ENCODE peak calls at places on chromosomes 4 and X, in ten cellular contexts. One of them, this sample, is unnamed.

GRCh38 chr4:151291485-151291884 is 14.5 kb downstream of the PRSS48 start:
- DNase-seq in NB4: no peak
- DNase-seq in tibial nerve: no peak
- DNase-seq in ovary: no peak
- DNase-seq in IMR-90: no peak
- DNase-seq in testis: no peak
- DNase-seq in lower leg skin: no peak
- DNase-seq in upper lobe of left lung: no peak
- DNase-seq in stomach: no peak
- DNase-seq in Peyer's patch: no peak
- DNase-seq in this sample: no peak

GRCh38 chr4:93103042-93103441 is 725.5 kb upstream of the ATOH1 start:
- DNase-seq in NB4: no peak
- DNase-seq in tibial nerve: no peak
- DNase-seq in ovary: no peak
- DNase-seq in IMR-90: no peak
- DNase-seq in testis: no peak
- DNase-seq in lower leg skin: no peak
- DNase-seq in upper lobe of left lung: no peak
- DNase-seq in stomach: no peak
- DNase-seq in Peyer's patch: no peak
- DNase-seq in this sample: no peak

GRCh38 chr4:4308800-4309441 is 18.9 kb downstream of the ZBTB49 start:
- DNase-seq in NB4: no peak
- DNase-seq in tibial nerve: no peak
- DNase-seq in ovary: no peak
- DNase-seq in IMR-90: peak; percentile 81
- DNase-seq in testis: no peak
- DNase-seq in lower leg skin: no peak
- DNase-seq in upper lobe of left lung: no peak
- DNase-seq in stomach: no peak
- DNase-seq in Peyer's patch: no peak
- DNase-seq in this sample: peak; percentile 13

GRCh38 chrX:10574663-10575062 is 45.7 kb downstream of the MID1 start:
- DNase-seq in NB4: no peak
- DNase-seq in tibial nerve: no peak
- DNase-seq in ovary: no peak
- DNase-seq in IMR-90: no peak
- DNase-seq in testis: no peak
- DNase-seq in lower leg skin: no peak
- DNase-seq in upper lobe of left lung: no peak
- DNase-seq in stomach: no peak
- DNase-seq in Peyer's patch: no peak
- DNase-seq in this sample: no peak

GRCh38 chr4:54998991-54999390 is 126.4 kb downstream of the KDR start:
- DNase-seq in NB4: no peak
- DNase-seq in tibial nerve: no peak
- DNase-seq in ovary: no peak
- DNase-seq in IMR-90: peak; percentile 4
- DNase-seq in testis: no peak
- DNase-seq in lower leg skin: no peak
- DNase-seq in upper lobe of left lung: no peak
- DNase-seq in stomach: no peak
- DNase-seq in Peyer's patch: no peak
- DNase-seq in this sample: no peak

GRCh38 chr4:74451214-74451661 is 6.3 kb downstream of the AREG start:
- DNase-seq in NB4: peak; percentile 63
- DNase-seq in tibial nerve: no peak
- DNase-seq in ovary: no peak
- DNase-seq in IMR-90: peak; percentile 71
- DNase-seq in testis: no peak
- DNase-seq in lower leg skin: no peak
- DNase-seq in upper lobe of left lung: no peak
- DNase-seq in stomach: no peak
- DNase-seq in Peyer's patch: no peak
- DNase-seq in this sample: no peak

GRCh38 chrX:29652484-29652883 is 562.9 kb upstream of the MAGEB2 start:
- DNase-seq in NB4: no peak
- DNase-seq in tibial nerve: no peak
- DNase-seq in ovary: no peak
- DNase-seq in IMR-90: peak; percentile 82
- DNase-seq in testis: no peak
- DNase-seq in lower leg skin: no peak
- DNase-seq in upper lobe of left lung: no peak
- DNase-seq in stomach: no peak
- DNase-seq in Peyer's patch: no peak
- DNase-seq in this sample: no peak

GRCh38 chrX:63961964-63962363 is 176.9 kb upstream of the ARHGEF9 start:
- DNase-seq in NB4: no peak
- DNase-seq in tibial nerve: no peak
- DNase-seq in ovary: no peak
- DNase-seq in IMR-90: no peak
- DNase-seq in testis: no peak
- DNase-seq in lower leg skin: no peak
- DNase-seq in upper lobe of left lung: no peak
- DNase-seq in stomach: no peak
- DNase-seq in Peyer's patch: no peak
- DNase-seq in this sample: no peak

GRCh38 chr4:189498457-189498856 is 442.2 kb upstream of the FRG1 start:
- DNase-seq in NB4: no peak
- DNase-seq in tibial nerve: no peak
- DNase-seq in ovary: no peak
- DNase-seq in IMR-90: no peak
- DNase-seq in testis: no peak
- DNase-seq in lower leg skin: no peak
- DNase-seq in upper lobe of left lung: no peak
- DNase-seq in stomach: no peak
- DNase-seq in Peyer's patch: no peak
- DNase-seq in this sample: no peak

GRCh38 chrX:127873637-127874036 is 178.6 kb downstream of the ACTRT1 start:
- DNase-seq in NB4: no peak
- DNase-seq in tibial nerve: no peak
- DNase-seq in ovary: no peak
- DNase-seq in IMR-90: no peak
- DNase-seq in testis: no peak
- DNase-seq in lower leg skin: no peak
- DNase-seq in upper lobe of left lung: no peak
- DNase-seq in stomach: no peak
- DNase-seq in Peyer's patch: no peak
- DNase-seq in this sample: no peak

GRCh38 chr4:72629540-72629939 is 60.5 kb upstream of the ADAMTS3 start:
- DNase-seq in NB4: peak; percentile 40
- DNase-seq in tibial nerve: no peak
- DNase-seq in ovary: no peak
- DNase-seq in IMR-90: no peak
- DNase-seq in testis: no peak
- DNase-seq in lower leg skin: no peak
- DNase-seq in upper lobe of left lung: no peak
- DNase-seq in stomach: no peak
- DNase-seq in Peyer's patch: no peak
- DNase-seq in this sample: no peak
- TF ChIP-seq CTCF in NB4: no peak
- TF ChIP-seq CTCF in tibial nerve: no peak
- TF ChIP-seq CTCF in ovary: no peak
- TF ChIP-seq CTCF in IMR-90: no peak
- TF ChIP-seq CTCF in testis: no peak
- TF ChIP-seq CTCF in lower leg skin: no peak
- TF ChIP-seq CTCF in upper lobe of left lung: no peak
- TF ChIP-seq CTCF in stomach: no peak
- TF ChIP-seq CTCF in Peyer's patch: no peak
- TF ChIP-seq CTCF in this sample: no peak

GRCh38 chrX:101550362-101550761 is at the start of gene ARMCX1:
- DNase-seq in NB4: peak; percentile 1
- DNase-seq in tibial nerve: peak; percentile 67
- DNase-seq in ovary: peak; percentile 72
- DNase-seq in IMR-90: peak; percentile 74
- DNase-seq in testis: peak; percentile 85
- DNase-seq in lower leg skin: peak; percentile 71
- DNase-seq in upper lobe of left lung: peak; percentile 72
- DNase-seq in stomach: peak; percentile 49
- DNase-seq in Peyer's patch: peak; percentile 49
- DNase-seq in this sample: peak; percentile 83
- TF ChIP-seq POLR2A in NB4: no peak
- TF ChIP-seq POLR2A in tibial nerve: peak; percentile 84
- TF ChIP-seq POLR2A in ovary: peak; percentile 53
- TF ChIP-seq POLR2A in IMR-90: peak; percentile 85
- TF ChIP-seq POLR2A in testis: no peak
- TF ChIP-seq POLR2A in lower leg skin: no peak
- TF ChIP-seq POLR2A in upper lobe of left lung: peak; percentile 47
- TF ChIP-seq POLR2A in stomach: no peak
- TF ChIP-seq POLR2A in Peyer's patch: no peak
- TF ChIP-seq POLR2A in this sample: peak; percentile 53

GRCh38 chr4:155952546-155952945 is 1.1 kb downstream of the CTSO start:
- DNase-seq in NB4: no peak
- DNase-seq in tibial nerve: no peak
- DNase-seq in ovary: no peak
- DNase-seq in IMR-90: peak; percentile 42
- DNase-seq in testis: no peak
- DNase-seq in lower leg skin: no peak
- DNase-seq in upper lobe of left lung: no peak
- DNase-seq in stomach: no peak
- DNase-seq in Peyer's patch: no peak
- DNase-seq in this sample: no peak
- H3K4me3 ChIP-seq in NB4: no peak overlapping the region
- H3K4me3 ChIP-seq in tibial nerve: peak overlapping the region; percentile 95
- H3K4me3 ChIP-seq in ovary: peak overlapping the region; percentile 62
- H3K4me3 ChIP-seq in IMR-90: peak overlapping the region; percentile 32
- H3K4me3 ChIP-seq in testis: peak overlapping the region; percentile 86
- H3K4me3 ChIP-seq in lower leg skin: no peak overlapping the region
- H3K4me3 ChIP-seq in upper lobe of left lung: peak overlapping the region; percentile 56
- H3K4me3 ChIP-seq in stomach: peak overlapping the region; percentile 58
- H3K4me3 ChIP-seq in Peyer's patch: peak overlapping the region; percentile 82
- H3K4me3 ChIP-seq in this sample: peak overlapping the region; percentile 90

GRCh38 chr4:87069037-87069742 is 134.4 kb downstream of the AFF1 start:
- DNase-seq in NB4: no peak
- DNase-seq in tibial nerve: no peak
- DNase-seq in ovary: no peak
- DNase-seq in IMR-90: no peak
- DNase-seq in testis: no peak
- DNase-seq in lower leg skin: no peak
- DNase-seq in upper lobe of left lung: no peak
- DNase-seq in stomach: no peak
- DNase-seq in Peyer's patch: no peak
- DNase-seq in this sample: no peak
- TF ChIP-seq CTCF in NB4: no peak
- TF ChIP-seq CTCF in tibial nerve: no peak
- TF ChIP-seq CTCF in ovary: no peak
- TF ChIP-seq CTCF in IMR-90: no peak
- TF ChIP-seq CTCF in testis: no peak
- TF ChIP-seq CTCF in lower leg skin: no peak
- TF ChIP-seq CTCF in upper lobe of left lung: no peak
- TF ChIP-seq CTCF in stomach: no peak
- TF ChIP-seq CTCF in Peyer's patch: no peak
- TF ChIP-seq CTCF in this sample: no peak

DNA sequence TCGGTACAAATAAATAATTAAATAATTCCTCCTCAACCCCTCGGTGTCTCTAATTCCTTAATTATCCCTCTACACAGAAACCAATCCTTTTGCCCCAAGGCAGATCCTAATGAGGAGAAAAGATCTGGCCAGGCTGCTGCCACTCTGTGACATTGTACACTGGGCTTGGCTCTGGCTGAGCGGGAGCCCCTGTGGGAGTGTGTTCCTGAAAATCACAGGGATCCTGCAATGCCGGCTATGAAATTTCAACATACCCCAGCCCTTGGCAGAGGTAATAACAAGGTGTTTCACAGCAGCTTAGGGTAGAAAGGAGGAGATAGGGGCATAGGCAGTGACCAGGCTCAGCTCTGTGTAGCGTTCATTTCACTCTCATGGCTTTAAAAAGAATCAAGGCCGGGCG is 96.0 kb downstream of the DHRSX start:
- DNase-seq in NB4: no peak
- DNase-seq in tibial nerve: no peak
- DNase-seq in ovary: no peak
- DNase-seq in IMR-90: no peak
- DNase-seq in testis: no peak
- DNase-seq in lower leg skin: no peak
- DNase-seq in upper lobe of left lung: no peak
- DNase-seq in stomach: no peak
- DNase-seq in Peyer's patch: no peak
- DNase-seq in this sample: no peak
- TF ChIP-seq POLR2A in NB4: no peak
- TF ChIP-seq POLR2A in tibial nerve: no peak
- TF ChIP-seq POLR2A in ovary: no peak
- TF ChIP-seq POLR2A in IMR-90: no peak
- TF ChIP-seq POLR2A in testis: no peak
- TF ChIP-seq POLR2A in lower leg skin: no peak
- TF ChIP-seq POLR2A in upper lobe of left lung: no peak
- TF ChIP-seq POLR2A in stomach: no peak
- TF ChIP-seq POLR2A in Peyer's patch: no peak
- TF ChIP-seq POLR2A in this sample: no peak

GRCh38 chr4:41859106-41859505 is 76.1 kb upstream of the TMEM33 start:
- DNase-seq in NB4: no peak
- DNase-seq in tibial nerve: no peak
- DNase-seq in ovary: no peak
- DNase-seq in IMR-90: no peak
- DNase-seq in testis: no peak
- DNase-seq in lower leg skin: no peak
- DNase-seq in upper lobe of left lung: no peak
- DNase-seq in stomach: no peak
- DNase-seq in Peyer's patch: no peak
- DNase-seq in this sample: no peak
- H3K4me3 ChIP-seq in NB4: no peak overlapping the region
- H3K4me3 ChIP-seq in tibial nerve: no peak overlapping the region
- H3K4me3 ChIP-seq in ovary: no peak overlapping the region
- H3K4me3 ChIP-seq in IMR-90: no peak overlapping the region
- H3K4me3 ChIP-seq in testis: no peak overlapping the region
- H3K4me3 ChIP-seq in lower leg skin: no peak overlapping the region
- H3K4me3 ChIP-seq in upper lobe of left lung: no peak overlapping the region
- H3K4me3 ChIP-seq in stomach: no peak overlapping the region
- H3K4me3 ChIP-seq in Peyer's patch: no peak overlapping the region
- H3K4me3 ChIP-seq in this sample: no peak overlapping the region

DNA sequence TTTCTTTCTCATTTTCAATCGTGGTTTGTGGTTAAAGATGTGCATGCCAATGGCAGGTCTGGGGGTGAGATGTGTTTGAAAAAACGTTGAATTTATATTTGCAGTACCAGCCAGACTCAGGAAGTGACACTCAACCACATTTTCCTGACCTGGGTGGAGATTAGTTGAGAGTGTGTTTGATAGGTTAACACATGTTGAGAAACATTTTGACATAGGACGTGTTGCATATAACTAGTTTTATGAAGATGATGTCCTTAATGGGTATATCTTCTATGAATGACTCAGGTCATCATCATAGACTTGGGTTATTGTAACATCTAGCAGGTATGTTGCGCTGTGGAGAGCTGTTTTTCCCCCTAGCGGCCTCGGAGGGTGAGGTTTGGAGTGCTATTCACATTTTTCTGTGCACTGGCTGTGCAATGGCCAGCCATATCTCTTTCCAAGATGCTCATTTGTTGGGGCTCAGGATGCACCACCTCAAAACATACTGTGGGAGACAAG is 21.7 kb upstream of the CD38 start:
- DNase-seq in NB4: peak; percentile 99
- DNase-seq in tibial nerve: no peak
- DNase-seq in ovary: no peak
- DNase-seq in IMR-90: peak; percentile 26
- DNase-seq in testis: no peak
- DNase-seq in lower leg skin: no peak
- DNase-seq in upper lobe of left lung: peak; percentile 22
- DNase-seq in stomach: no peak
- DNase-seq in Peyer's patch: no peak
- DNase-seq in this sample: no peak
- TF ChIP-seq CTCF in NB4: peak; percentile 87
- TF ChIP-seq CTCF in tibial nerve: no peak
- TF ChIP-seq CTCF in ovary: no peak
- TF ChIP-seq CTCF in IMR-90: peak; percentile 29
- TF ChIP-seq CTCF in testis: no peak
- TF ChIP-seq CTCF in lower leg skin: no peak
- TF ChIP-seq CTCF in upper lobe of left lung: no peak
- TF ChIP-seq CTCF in stomach: no peak
- TF ChIP-seq CTCF in Peyer's patch: peak; percentile 39
- TF ChIP-seq CTCF in this sample: no peak